ENCODE peak calls at places on chromosomes 6 and 20, in five cellular contexts. D is GM03348; G is omental fat pad; N is activated T-cell treated with anti-CD3 and anti-CD28 coated beads, Interleukin-2, amount 50 U/mL, for 4 hours; C is lung microvascular endothelial cell. H is an unnamed sample.

GRCh38 chr6:145044606-145045275 is 690.6 kb downstream of the EPM2A start:
- DNase-seq in D (peak; percentile 72), G (no peak), C (peak; percentile 85), N (no peak), H (no peak)

GRCh38 chr20:15597306-15597705 is 975.9 kb downstream of the KIF16B start:
- DNase-seq in C (no peak), D (no peak), G (no peak), N (no peak), H (no peak)

GRCh38 chr6:144588674-144589325 is 303.7 kb downstream of the UTRN start:
- DNase-seq in C (no peak), N (no peak), G (no peak), D (peak; percentile 14), H (no peak)

GRCh38 chr6:108321253-108321740 is 26.4 kb downstream of the AFG1L start:
- DNase-seq in D (no peak), G (no peak), C (no peak), N (no peak), H (no peak)

GRCh38 chr6:56730663-56731529 is 88.2 kb upstream of the DST start:
- DNase-seq in G (no peak), C (peak; percentile 82), D (peak; percentile 52), N (no peak), H (no peak)

GRCh38 chr20:32911355-32911754 is 52.6 kb downstream of the EFCAB8 start:
- DNase-seq in N (no peak), C (peak; percentile 10), G (no peak), D (no peak), H (no peak)

GRCh38 chr20:50450961-50451752 is 59.0 kb upstream of the PTPN1 start:
- DNase-seq in N (no peak), D (peak; percentile 43), G (peak; percentile 47), C (no peak), H (no peak)

GRCh38 chr20:50399003-50399916 is 110.9 kb upstream of the PTPN1 start:
- DNase-seq in G (no peak), N (no peak), C (no peak), D (peak; percentile 51), H (no peak)

GRCh38 chr6:14175031-14175430 is 57.5 kb downstream of the CD83 start:
- DNase-seq in N (no peak), C (no peak), D (no peak), G (no peak), H (no peak)

GRCh38 chr20:39641423-39641822 is 679.3 kb downstream of the DHX35 start:
- DNase-seq in N (no peak), G (no peak), C (no peak), D (no peak), H (no peak)

GRCh38 chr6:14546036-14546435 is 428.5 kb downstream of the CD83 start:
- DNase-seq in C (no peak), G (no peak), N (no peak), D (no peak), H (no peak)

GRCh38 chr20:61939691-61940360 is 125.9 kb downstream of the TAF4 start:
- DNase-seq in C (no peak), G (no peak), D (no peak), N (no peak), H (no peak)

GRCh38 chr20:62792182-62792939 is 3.9 kb upstream of the MRGBP start:
- DNase-seq in C (peak; percentile 56), D (peak; percentile 61), N (no peak), G (no peak), H (no peak)

GRCh38 chr20:41304002-41304401 is 13.5 kb downstream of the ZHX3 start:
- DNase-seq in N (no peak), G (no peak), C (no peak), D (no peak), H (no peak)

GRCh38 chr6:142378138-142378875 is 76.5 kb downstream of the ADGRG6 start:
- DNase-seq in N (no peak), D (peak; percentile 50), C (peak; percentile 93), G (no peak), H (no peak)

GRCh38 chr20:51416532-51417244 is 125.8 kb downstream of the NFATC2 start:
- DNase-seq in G (no peak), N (no peak), C (peak; percentile 44), D (no peak), H (no peak)

GRCh38 chr20:1377984-1378742 is 14.7 kb downstream of the FKBP1A start:
- DNase-seq in N (no peak), D (no peak), G (no peak), C (peak; percentile 65), H (no peak)

GRCh38 chr6:119129148-119129967 is 50.9 kb upstream of the FAM184A start:
- DNase-seq in D (peak; percentile 68), G (no peak), C (peak; percentile 83), N (no peak), H (no peak)

GRCh38 chr6:139753198-139753861 is 378.9 kb upstream of the CITED2 start:
- DNase-seq in C (peak; percentile 17), G (no peak), D (peak; percentile 60), N (no peak), H (no peak)

GRCh38 chr20:37218431-37218830 is 39.1 kb upstream of the MROH8 start:
- DNase-seq in C (no peak), G (no peak), N (no peak), D (no peak), H (no peak)

GRCh38 chr6:52400316-52401041 is 19.7 kb upstream of the EFHC1 start:
- DNase-seq in G (no peak), N (no peak), D (no peak), C (no peak), H (no peak)

GRCh38 chr6:96794980-96795379 is 42.3 kb downstream of the GPR63 start:
- DNase-seq in C (no peak), G (no peak), N (no peak), D (no peak), H (no peak)

GRCh38 chr6:158475344-158476302 is 84.3 kb upstream of the TMEM181 start:
- DNase-seq in G (no peak), N (no peak), C (peak; percentile 74), D (peak; percentile 59), H (no peak)